ENCODE peak calls at places on chromosomes 11 and 22, in five cellular contexts. F, W, M, K and T are unnamed samples.

GRCh38 chr11:97739892-97740782 is 1280.6 kb upstream of the CNTN5 start:
- DNase-seq in F (no peak), W (no peak), M (no peak), K (no peak), T (no peak)

GRCh38 chr11:82906236-82906635 is 4.7 kb downstream of the DDIAS start:
- DNase-seq in F (no peak), W (no peak), M (no peak), K (no peak), T (no peak)

GRCh38 chr11:94060401-94060800 is 39.2 kb downstream of the HEPHL1 start:
- DNase-seq in F (no peak), W (no peak), M (no peak), K (no peak), T (no peak)

GRCh38 chr11:111358038-111359001 is 20.8 kb downstream of the POU2AF1 start:
- DNase-seq in F (no peak), W (no peak), M (no peak), K (no peak), T (no peak)

GRCh38 chr11:69253028-69253427 is 40.9 kb upstream of the MYEOV start:
- DNase-seq in F (no peak), W (no peak), M (no peak), K (no peak), T (no peak)

GRCh38 chr22:40714514-40714966 is 35.3 kb downstream of the MCHR1 start:
- DNase-seq in F (no peak), W (no peak), M (no peak), K (no peak), T (peak; percentile 67)

GRCh38 chr11:47148274-47148673 is 28.4 kb downstream of the ARFGAP2 start:
- DNase-seq in F (no peak), W (no peak), M (no peak), K (no peak), T (no peak)

GRCh38 chr22:38696606-38697005 is 4.1 kb downstream of the JOSD1 start:
- DNase-seq in F (no peak), W (no peak), M (no peak), K (peak; percentile 57), T (no peak)

GRCh38 chr11:70496591-70497535 is 98.5 kb downstream of the CTTN start:
- DNase-seq in F (no peak), W (no peak), M (no peak), K (no peak), T (peak; percentile 1)

GRCh38 chr11:113184498-113184897 is 129.9 kb upstream of the TTC12 start:
- DNase-seq in F (no peak), W (no peak), M (no peak), K (no peak), T (no peak)

GRCh38 chr11:13114566-13115465 is 105.7 kb downstream of the RASSF10 start:
- DNase-seq in F (peak; percentile 26), W (peak; percentile 73), M (no peak), K (peak; percentile 45), T (no peak)

GRCh38 chr11:29449280-29450074 is 567.4 kb downstream of the KCNA4 start:
- DNase-seq in F (no peak), W (no peak), M (no peak), K (no peak), T (no peak)

GRCh38 chr11:27319065-27319464 is 44.0 kb downstream of the CCDC34 start:
- DNase-seq in F (no peak), W (no peak), M (no peak), K (peak; percentile 58), T (no peak)

DNA sequence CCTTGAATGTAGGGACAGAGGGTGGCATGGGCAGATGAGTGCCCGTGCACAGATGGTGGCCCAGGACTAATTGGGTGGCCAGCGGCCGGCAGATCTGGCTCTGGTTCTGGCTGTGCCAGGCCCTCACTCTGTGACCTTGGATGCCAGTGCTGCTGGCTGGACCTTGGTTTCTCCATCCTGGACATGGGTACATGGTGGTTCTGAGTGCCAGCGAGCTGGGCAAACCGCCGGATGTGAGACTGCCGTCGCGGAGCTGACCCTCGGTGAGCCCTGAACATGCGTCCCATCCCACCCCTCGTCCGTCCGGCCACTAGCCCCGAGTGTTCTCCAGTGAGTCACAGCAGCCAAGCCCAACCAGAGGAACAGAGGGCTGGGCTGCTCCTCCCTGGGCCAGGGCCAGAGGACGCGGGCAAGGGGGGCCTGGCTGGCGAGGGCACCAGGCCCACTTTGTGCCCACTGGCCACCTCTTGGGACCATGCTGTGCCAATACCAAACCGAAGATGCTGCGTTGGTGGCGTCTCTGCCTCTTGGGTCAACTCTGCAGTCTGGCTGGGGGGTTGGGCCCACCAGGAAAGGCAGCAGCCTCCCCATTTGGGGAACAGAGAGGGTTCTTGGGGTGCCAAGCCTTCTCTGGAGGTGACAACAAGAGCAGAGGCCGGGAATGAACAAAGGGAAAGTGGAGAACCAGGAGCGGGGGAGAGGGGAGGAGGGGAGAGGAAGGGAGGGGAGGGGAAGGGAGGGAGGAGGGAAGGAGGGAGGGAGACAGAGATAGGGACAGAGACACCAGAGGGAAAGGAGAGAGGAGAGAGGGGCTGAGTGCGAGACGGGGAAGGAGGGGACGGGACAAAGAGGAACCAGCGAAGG is 10.7 kb downstream of the LSP1 start:
- DNase-seq in F (peak; percentile 66), W (peak; percentile 62), M (peak; percentile 79), K (peak; percentile 86), T (peak; percentile 82)
- TF ChIP-seq POLR2A in F (no peak), W (no peak), M (peak; percentile 16), K (no peak), T (no peak)

DNA sequence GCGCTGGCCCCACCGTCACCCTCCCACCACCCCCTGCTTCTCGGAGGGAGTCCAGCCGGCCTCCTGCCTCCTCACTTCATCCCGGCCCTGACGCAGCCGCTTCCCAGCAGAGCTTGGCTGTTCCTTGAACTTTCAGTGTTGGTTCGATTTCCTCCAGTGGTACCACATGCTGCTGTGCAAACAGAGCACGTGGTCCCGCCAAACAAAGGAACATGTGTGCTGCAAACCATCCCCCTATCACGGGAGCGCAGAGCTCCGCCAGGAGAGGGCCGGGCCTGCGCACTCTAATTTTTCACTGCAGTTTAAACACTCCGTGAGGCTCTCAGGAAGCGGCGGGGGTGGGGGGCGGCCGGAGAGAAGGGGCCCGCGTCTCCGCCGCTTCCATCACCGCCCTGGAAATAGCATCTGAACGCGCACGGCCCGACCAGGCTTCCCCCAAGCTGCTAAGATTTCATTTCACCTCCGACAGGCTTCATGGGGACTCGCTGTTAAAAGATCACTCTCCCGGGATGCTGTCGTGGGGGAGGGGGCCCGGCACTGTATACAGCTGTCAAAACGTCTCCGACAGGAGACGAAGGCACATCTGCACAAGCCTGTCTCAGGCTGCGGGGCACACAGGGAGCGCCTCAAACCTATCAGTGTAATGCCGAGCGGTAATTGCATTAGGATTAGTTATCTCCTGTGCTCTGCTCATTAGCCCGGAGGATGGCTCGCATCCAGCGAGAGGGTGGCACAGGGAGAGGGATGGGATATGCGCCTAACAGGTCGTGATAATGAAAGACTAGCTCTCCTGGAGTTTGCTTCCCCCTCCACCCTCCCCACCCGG is 269.9 kb upstream of the SORL1-AS1 start:
- DNase-seq in F (peak; percentile 47), W (no peak), M (peak; percentile 83), K (no peak), T (peak; percentile 93)
- TF ChIP-seq EP300 in F (peak; percentile 87), W (no peak), M (peak; percentile 99), K (no peak), T (peak; percentile 79)

DNA sequence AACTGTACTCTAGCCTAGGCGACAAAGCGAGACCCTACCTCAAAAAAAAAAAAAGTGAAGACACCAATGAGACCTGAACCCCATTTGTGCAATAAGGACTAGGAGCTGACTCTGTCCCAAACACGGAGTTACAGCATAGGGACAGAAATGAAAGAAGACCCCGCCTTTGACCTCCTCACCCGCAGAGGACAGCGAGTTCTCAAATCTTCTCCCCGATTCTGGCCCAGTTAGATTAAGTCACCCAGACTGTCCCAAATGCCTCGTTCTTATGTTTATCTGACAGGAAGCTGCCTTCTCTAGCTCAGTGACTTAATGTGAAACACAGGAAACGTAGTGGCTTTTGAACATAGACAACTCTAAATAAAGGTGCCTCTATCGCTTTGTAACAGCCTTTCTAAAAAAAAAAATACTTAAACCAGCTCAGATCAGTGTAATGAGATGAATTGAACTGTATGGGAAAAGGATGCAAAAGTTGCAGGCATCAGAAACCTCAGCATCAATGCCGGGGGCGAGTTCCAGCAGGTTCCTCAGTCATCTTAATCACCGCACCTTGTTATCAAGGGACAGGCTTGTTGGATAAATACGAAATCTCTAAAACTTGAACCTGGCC is 10.6 kb downstream of the MYH9 start:
- DNase-seq in F (no peak), W (no peak), M (no peak), K (no peak), T (no peak)
- H3K4me3 ChIP-seq in F (no peak overlapping the region), W (no peak overlapping the region), M (no peak overlapping the region), K (no peak overlapping the region), T (no peak overlapping the region)

DNA sequence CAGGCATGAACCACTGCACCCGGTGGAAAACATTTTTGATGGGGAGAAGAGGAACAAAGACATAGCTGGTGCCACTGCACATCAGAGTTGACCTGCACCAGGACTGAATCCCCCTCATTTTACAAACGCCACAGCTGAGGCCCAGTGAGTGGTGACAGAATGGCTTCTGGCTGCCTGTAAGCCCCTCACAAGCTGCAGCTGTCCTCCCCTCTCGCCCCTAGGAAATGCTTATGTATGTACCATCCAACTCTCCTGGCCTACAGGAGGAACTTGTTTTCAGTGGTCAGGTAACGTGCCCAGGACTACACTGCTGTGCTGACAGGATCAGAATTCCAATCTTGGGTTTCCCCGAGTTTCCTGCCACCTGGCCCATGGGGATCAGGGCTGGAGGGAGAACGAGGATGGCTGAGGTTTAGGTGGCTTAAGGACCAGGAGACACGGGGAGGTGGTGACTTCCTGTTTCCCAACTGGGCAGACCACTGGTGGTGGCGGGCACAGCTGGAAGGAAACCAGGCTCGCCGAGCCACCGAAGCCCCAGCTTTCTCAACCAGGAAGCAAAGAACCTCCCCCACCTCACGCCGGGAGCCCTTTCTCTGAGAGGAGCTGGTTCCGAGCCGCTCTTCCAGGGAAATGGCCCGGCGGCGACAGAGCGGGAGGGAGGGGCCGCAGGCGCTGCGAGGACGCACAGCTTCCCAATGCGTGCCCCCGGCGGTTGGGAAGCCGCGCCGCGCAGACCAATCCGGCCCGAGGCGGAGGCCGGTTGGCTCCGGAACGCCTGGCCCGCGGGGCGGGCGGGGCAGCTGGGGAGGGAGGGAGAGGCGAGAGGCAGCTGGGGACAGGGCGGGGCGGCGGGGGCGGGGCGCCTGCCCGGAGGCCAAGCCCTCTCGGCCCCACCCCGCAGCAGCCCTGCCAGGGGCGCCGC is 1.0 kb upstream of the LRFN4 start:
- DNase-seq in F (peak; percentile 96), W (peak; percentile 97), M (peak; percentile 83), K (peak; percentile 93), T (peak; percentile 91)
- TF ChIP-seq POLR2A in F (peak; percentile 89), W (peak; percentile 95), M (peak; percentile 69), K (peak; percentile 43), T (peak; percentile 44)

GRCh38 chr11:128547946-128548654 is 39.3 kb downstream of the ETS1 start:
- DNase-seq in F (no peak), W (no peak), M (no peak), K (no peak), T (no peak)
- TF ChIP-seq EP300 in F (no peak), W (no peak), M (no peak), K (no peak), T (no peak)

GRCh38 chr11:62575837-62576236 is 2.1 kb upstream of the EEF1G start:
- DNase-seq in F (no peak), W (no peak), M (no peak), K (no peak), T (no peak)
- H3K4me3 ChIP-seq in F (no peak overlapping the region), W (no peak overlapping the region), M (no peak overlapping the region), K (no peak overlapping the region), T (no peak overlapping the region)